ENCODE peak calls at places on chromosome 9, in seven cellular contexts. G is dorsolateral prefrontal cortex, E is cardiac muscle cell, P is endothelial cell, K is mesothelial cell of epicardium, T is fibroblast of pulmonary artery, L is heart left ventricle. N is an unnamed sample.

GRCh38 chr9:19229725-19230355 is 653 bp upstream of the DENND4C start:
- DNase-seq in L (no peak), G (peak; percentile 51), E (no peak), P (peak; percentile 61), K (peak; percentile 85), T (no peak), N (peak; percentile 80)

GRCh38 chr9:2494571-2494970 is 127.0 kb upstream of the VLDLR start:
- DNase-seq in G (no peak), L (no peak), E (peak; percentile 80), P (no peak), T (peak; percentile 71), K (no peak), N (no peak)

GRCh38 chr9:31013371-31013770 is 1371.1 kb upstream of the ACO1 start:
- DNase-seq in G (no peak), K (no peak), E (no peak), P (no peak), L (no peak), T (no peak), N (no peak)

GRCh38 chr9:135268981-135269380 is 181.5 kb downstream of the OLFM1 start:
- DNase-seq in G (no peak), E (no peak), P (no peak), T (no peak), L (no peak), K (no peak), N (no peak)

GRCh38 chr9:81559197-81559596 is 130.2 kb downstream of the TLE1 start:
- DNase-seq in P (no peak), L (no peak), G (no peak), T (no peak), E (no peak), K (no peak), N (no peak)

GRCh38 chr9:13841801-13842462 is 472.0 kb downstream of the NFIB start:
- DNase-seq in K (no peak), T (no peak), E (no peak), G (no peak), P (no peak), L (peak; percentile 44), N (no peak)

GRCh38 chr9:23586906-23587305 is 239.1 kb downstream of the ELAVL2 start:
- DNase-seq in P (no peak), E (no peak), T (no peak), L (no peak), G (no peak), K (no peak), N (no peak)

GRCh38 chr9:68678430-68678829 is 26.6 kb upstream of the PIP5K1B start:
- DNase-seq in G (no peak), L (no peak), T (peak; percentile 5), E (peak; percentile 18), P (peak; percentile 27), K (peak; percentile 40), N (peak; percentile 23)

GRCh38 chr9:20921362-20921761 is 110.1 kb downstream of the HACD4 start:
- DNase-seq in G (no peak), L (no peak), T (no peak), K (no peak), E (no peak), P (no peak), N (no peak)

GRCh38 chr9:134683714-134684374 is 42.2 kb downstream of the COL5A1 start:
- DNase-seq in G (no peak), P (no peak), T (no peak), E (no peak), L (no peak), K (no peak), N (no peak)

GRCh38 chr9:87678650-87679355 is 47.1 kb upstream of the CTSL start:
- DNase-seq in G (peak; percentile 77), E (peak; percentile 87), T (peak; percentile 85), P (peak; percentile 72), K (peak; percentile 71), L (peak; percentile 48), N (peak; percentile 62)

GRCh38 chr9:71487046-71487445 is 281.3 kb downstream of the CEMIP2 start:
- DNase-seq in P (no peak), L (no peak), T (no peak), E (peak; percentile 4), G (no peak), K (no peak), N (no peak)

GRCh38 chr9:106287108-106287631 is 575.8 kb upstream of the ZNF462 start:
- DNase-seq in K (no peak), T (no peak), E (peak; percentile 18), G (no peak), P (no peak), L (no peak), N (no peak)

GRCh38 chr9:91302831-91303230 is 58.9 kb downstream of the AUH start:
- DNase-seq in T (peak; percentile 79), K (no peak), L (no peak), P (no peak), E (peak; percentile 71), G (no peak), N (no peak)

GRCh38 chr9:136120438-136120844 is 1.8 kb upstream of the TMEM250 start:
- DNase-seq in P (no peak), K (no peak), T (no peak), L (no peak), G (no peak), E (no peak), N (no peak)

GRCh38 chr9:113737414-113738271 is 138.5 kb upstream of the ZNF618 start:
- DNase-seq in P (peak; percentile 74), L (peak; percentile 38), E (peak; percentile 73), K (peak; percentile 69), T (peak; percentile 75), G (peak; percentile 17), N (peak; percentile 67)

GRCh38 chr9:84230355-84231136 is 110.0 kb downstream of the SLC28A3 start:
- DNase-seq in K (no peak), E (peak; percentile 81), L (no peak), G (no peak), P (no peak), T (peak; percentile 55), N (peak; percentile 16)

GRCh38 chr9:91966503-91966902 is 16.5 kb upstream of the ROR2 start:
- DNase-seq in G (no peak), P (no peak), T (no peak), L (no peak), E (no peak), K (no peak), N (no peak)

GRCh38 chr9:126276056-126276728 is 50.4 kb upstream of the MVB12B start:
- DNase-seq in L (no peak), T (no peak), G (no peak), E (no peak), P (no peak), K (no peak), N (no peak)

GRCh38 chr9:131030239-131030977 is 21.4 kb downstream of the LAMC3 start:
- DNase-seq in K (no peak), P (no peak), G (no peak), T (no peak), E (no peak), L (no peak), N (no peak)

GRCh38 chr9:112327718-112328450 is 5.5 kb downstream of the PTBP3 start:
- DNase-seq in L (no peak), G (no peak), P (no peak), T (no peak), E (no peak), K (no peak), N (no peak)

GRCh38 chr9:3180696-3181048 is 336.8 kb upstream of the PUM3 start:
- DNase-seq in K (no peak), P (no peak), L (no peak), T (no peak), G (no peak), E (no peak), N (no peak)

GRCh38 chr9:7879551-7880245 is 80.1 kb upstream of the DMAC1 start:
- DNase-seq in E (no peak), P (no peak), K (no peak), L (no peak), T (no peak), G (no peak), N (peak; percentile 2)

GRCh38 chr9:6417186-6417585 is 4.2 kb downstream of the UHRF2 start:
- DNase-seq in E (no peak), K (no peak), G (no peak), T (peak; percentile 15), L (no peak), P (no peak), N (no peak)

DNA sequence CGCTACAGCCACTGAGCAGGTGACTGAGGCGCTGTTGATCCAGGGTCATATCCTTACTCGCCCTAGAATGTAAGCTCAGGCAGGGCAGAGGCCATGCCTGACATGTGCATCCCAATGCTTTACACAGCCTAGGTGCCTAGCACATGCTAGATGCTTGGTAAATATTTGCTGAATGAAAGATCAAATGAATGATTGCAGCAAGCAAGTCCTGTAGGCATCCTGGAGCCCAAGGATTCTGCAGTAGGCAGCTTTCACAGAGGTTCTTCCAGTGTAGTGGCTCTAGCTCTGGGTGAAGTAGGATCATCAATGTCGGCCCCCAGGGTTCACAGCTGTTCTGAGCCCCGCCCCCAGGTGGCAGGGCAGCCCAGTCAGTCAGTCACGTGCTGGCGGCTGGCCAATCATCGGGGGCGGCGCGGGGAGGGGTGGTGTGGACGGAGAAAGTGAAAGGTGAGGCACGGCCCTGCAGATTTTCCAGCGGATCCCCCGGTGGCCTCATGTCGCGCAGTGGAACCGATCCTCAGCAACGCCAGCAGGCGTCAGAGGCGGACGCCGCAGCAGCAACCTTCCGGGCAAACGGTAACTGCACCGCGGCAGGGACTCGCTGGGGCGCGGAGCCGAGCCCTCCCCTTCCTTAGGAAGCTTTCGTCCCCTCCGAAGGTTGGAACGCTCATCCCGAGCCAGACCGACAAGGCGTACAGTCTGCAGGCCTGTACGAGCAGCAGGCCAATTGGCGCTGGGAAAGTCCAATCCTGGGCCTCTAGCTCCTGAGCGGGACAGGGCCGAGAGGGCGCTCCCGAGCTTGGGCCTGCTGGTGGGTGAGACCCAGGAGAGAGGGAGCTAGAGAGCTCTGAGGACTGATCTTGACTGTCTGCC is at the start of gene GALT:
- DNase-seq in G (peak; percentile 91), L (peak; percentile 96), T (peak; percentile 85), K (peak; percentile 91), P (peak; percentile 95), E (peak; percentile 88), N (peak; percentile 93)
- TF ChIP-seq CTCF in G (peak; percentile 28), L (peak; percentile 39), T (peak; percentile 54), K (no peak), P (peak; percentile 26), E (peak; percentile 60), N (peak; percentile 53)

GRCh38 chr9:114914139-114914538 is 16.3 kb downstream of the TNFSF8 start:
- DNase-seq in K (no peak), E (peak; percentile 29), P (no peak), G (no peak), L (no peak), T (no peak), N (no peak)
- TF ChIP-seq CTCF in K (no peak), E (peak; percentile 46), P (peak; percentile 28), G (no peak), L (no peak), T (peak; percentile 47), N (no peak)

DNA sequence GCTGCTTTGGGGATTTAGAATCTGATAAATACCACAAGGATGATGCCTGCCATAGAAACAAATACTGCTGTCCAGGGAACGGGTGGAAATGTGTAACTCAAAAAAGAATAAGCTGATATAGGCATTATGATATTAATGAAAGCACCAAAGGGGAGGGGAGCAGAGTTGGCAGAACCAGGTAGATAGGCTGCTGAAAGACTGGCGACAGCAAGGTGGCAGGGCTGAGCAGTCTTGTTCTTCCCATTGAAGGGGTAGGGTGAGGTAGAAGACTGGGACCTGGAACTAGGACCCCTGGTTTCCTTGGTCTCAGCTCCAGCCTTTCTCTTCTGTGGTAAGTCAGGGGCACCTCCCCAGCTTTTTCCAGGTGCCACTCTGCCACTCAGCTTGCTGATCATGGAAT is 31.4 kb upstream of the TMOD1 start:
- DNase-seq in L (no peak), T (no peak), G (peak; percentile 42), P (no peak), K (no peak), E (no peak), N (no peak)
- TF ChIP-seq CTCF in L (no peak), T (peak; percentile 15), G (peak; percentile 36), P (no peak), K (no peak), E (peak; percentile 9), N (no peak)

GRCh38 chr9:123225374-123225813 is 43.0 kb downstream of the STRBP start:
- DNase-seq in G (peak; percentile 55), E (peak; percentile 71), T (peak; percentile 62), P (peak; percentile 32), L (no peak), K (no peak), N (no peak)
- TF ChIP-seq CTCF in G (peak; percentile 49), E (peak; percentile 66), T (peak; percentile 55), P (no peak), L (peak; percentile 29), K (no peak), N (peak; percentile 53)